ENCODE peak calls at places on chromosomes 2 and 18, in four cellular contexts. C is H7, V is HTR-8/SVneo, A is NCI-H1417. I is an unnamed sample.

GRCh38 chr2:120869659-120870466 is 134.2 kb downstream of the GLI2 start:
- DNase-seq in C (no peak), V (no peak), A (no peak), I (no peak)

GRCh38 chr2:45121236-45121927 is 112.1 kb upstream of the SIX2 start:
- DNase-seq in A (no peak), C (no peak), V (no peak), I (no peak)

GRCh38 chr2:237352279-237352845 is 61.6 kb downstream of the COL6A3 start:
- DNase-seq in A (no peak), C (no peak), V (no peak), I (no peak)

GRCh38 chr2:6676776-6677175 is 188.9 kb downstream of the CMPK2 start:
- DNase-seq in A (no peak), V (no peak), C (no peak), I (no peak)

GRCh38 chr2:168300460-168300859 is 53.1 kb upstream of the STK39 start:
- DNase-seq in V (no peak), C (no peak), A (no peak), I (no peak)

GRCh38 chr2:38666578-38666926 is 638 bp downstream of the GALM start:
- DNase-seq in A (no peak), C (peak), V (no peak), I (no peak)

GRCh38 chr2:12848176-12848575 is 131.4 kb downstream of the TRIB2 start:
- DNase-seq in V (no peak), C (no peak), A (no peak), I (no peak)

GRCh38 chr18:75252136-75252535 is 41.5 kb downstream of the TSHZ1 start:
- DNase-seq in V (no peak), C (no peak), A (no peak), I (no peak)

GRCh38 chr2:102033028-102033749 is 41.4 kb downstream of the IL1R2 start:
- DNase-seq in V (peak), A (no peak), C (no peak), I (peak)

I was measured in activated T-helper 2 cell treated with anti-CD3 and anti-CD28 coated beads, Interferon-gamma antibody, Interleukin-2, Interleukin-4, amounts not matched to agents 10 μg/mL and 5 μg/mL and 100 μg/mL, durations not matched to agents 14 hours and 24 hours and 36 hours.